ENCODE peak calls at places on chromosomes 4 and X, in eight cellular contexts. A, M, S, U, E, K, J and X are unnamed samples.

GRCh38 chrX:12548746-12549145 is 242.5 kb upstream of the PRPS2 start:
- DNase-seq in K (no peak), E (no peak), A (peak; percentile 71), M (no peak), S (no peak), J (no peak), U (peak; percentile 81), X (no peak)

GRCh38 chr4:37666625-37667071 is 19.5 kb downstream of the RELL1 start:
- DNase-seq in J (no peak), S (peak; percentile 75), U (no peak), M (peak; percentile 86), E (peak; percentile 67), A (no peak), K (no peak), X (peak; percentile 72)

GRCh38 chr4:15853345-15853744 is 75.2 kb downstream of the CD38 start:
- DNase-seq in E (no peak), S (no peak), A (no peak), K (no peak), M (no peak), J (no peak), U (no peak), X (peak; percentile 16)

GRCh38 chrX:155027509-155028066 is 944 bp downstream of the FUNDC2 start:
- DNase-seq in A (no peak), S (no peak), E (no peak), K (no peak), M (peak; percentile 45), U (no peak), J (no peak), X (no peak)

GRCh38 chr4:169351860-169352259 is 81.1 kb upstream of the SH3RF1 start:
- DNase-seq in E (no peak), K (no peak), U (no peak), A (peak; percentile 50), M (no peak), J (no peak), S (no peak), X (no peak)

GRCh38 chrX:77436271-77436670 is 10.9 kb upstream of the FGF16 start:
- DNase-seq in M (no peak), S (no peak), E (no peak), A (no peak), U (no peak), J (no peak), K (no peak), X (no peak)

GRCh38 chr4:127045872-127046271 is 586.9 kb upstream of the INTU start:
- DNase-seq in S (no peak), A (no peak), E (no peak), K (no peak), U (no peak), J (no peak), M (no peak), X (no peak)

GRCh38 chr4:83011779-83012630 is 1.4 kb upstream of the LIN54 start:
- DNase-seq in A (no peak), U (peak; percentile 72), K (no peak), E (peak; percentile 68), S (no peak), J (no peak), M (peak; percentile 16), X (no peak)

GRCh38 chr4:76305971-76306881 is at the start of gene STBD1:
- DNase-seq in S (no peak), K (no peak), J (peak; percentile 54), A (peak; percentile 90), M (peak; percentile 29), U (peak; percentile 93), E (peak; percentile 90), X (no peak)

GRCh38 chrX:36019164-36019563 is 99.6 kb downstream of the CFAP47 start:
- DNase-seq in U (peak; percentile 71), M (no peak), K (no peak), E (no peak), J (no peak), S (no peak), A (no peak), X (no peak)

GRCh38 chrX:155028749-155029360 is 2.2 kb downstream of the FUNDC2 start:
- DNase-seq in S (no peak), A (no peak), E (no peak), U (no peak), J (no peak), M (peak; percentile 48), K (no peak), X (no peak)

GRCh38 chr4:104283303-104283702 is 211.4 kb downstream of the CXXC4 start:
- DNase-seq in A (no peak), J (no peak), U (no peak), S (no peak), E (no peak), M (no peak), K (no peak), X (no peak)

GRCh38 chrX:27186671-27187070 is 276.5 kb downstream of the PPP4R3C start:
- DNase-seq in U (peak; percentile 58), M (peak; percentile 38), J (no peak), S (no peak), A (peak; percentile 35), K (no peak), E (no peak), X (no peak)

GRCh38 chr4:81412941-81413488 is 58.7 kb downstream of the RASGEF1B start:
- DNase-seq in K (no peak), A (no peak), M (no peak), U (no peak), E (no peak), J (no peak), S (no peak), X (no peak)

GRCh38 chrX:39263946-39264483 is 462.8 kb downstream of the MID1IP1 start:
- DNase-seq in M (no peak), U (no peak), A (no peak), E (no peak), S (no peak), J (no peak), K (no peak), X (no peak)

GRCh38 chrX:109472939-109473713 is 8.8 kb downstream of the GUCY2F start:
- DNase-seq in U (peak; percentile 89), S (no peak), K (no peak), J (no peak), E (no peak), M (peak; percentile 81), A (peak; percentile 85), X (no peak)

GRCh38 chrX:129772796-129773431 is 6.8 kb upstream of the SASH3 start:
- DNase-seq in K (peak; percentile 61), A (no peak), J (no peak), U (no peak), S (no peak), E (peak; percentile 79), M (no peak), X (no peak)

GRCh38 chrX:42025861-42026260 is 102.5 kb upstream of the CASK start:
- DNase-seq in U (no peak), K (no peak), S (no peak), M (no peak), A (no peak), J (no peak), E (no peak), X (no peak)

GRCh38 chrX:42022158-42022557 is 98.8 kb upstream of the CASK start:
- DNase-seq in M (no peak), J (no peak), A (no peak), E (no peak), K (no peak), U (no peak), S (no peak), X (no peak)

GRCh38 chrX:42023122-42023521 is 99.8 kb upstream of the CASK start:
- DNase-seq in K (no peak), S (no peak), A (no peak), M (no peak), E (no peak), U (no peak), J (no peak), X (no peak)

GRCh38 chrX:42028113-42028512 is 104.8 kb upstream of the CASK start:
- DNase-seq in M (no peak), S (no peak), U (no peak), A (no peak), K (no peak), E (no peak), J (no peak), X (no peak)

DNA sequence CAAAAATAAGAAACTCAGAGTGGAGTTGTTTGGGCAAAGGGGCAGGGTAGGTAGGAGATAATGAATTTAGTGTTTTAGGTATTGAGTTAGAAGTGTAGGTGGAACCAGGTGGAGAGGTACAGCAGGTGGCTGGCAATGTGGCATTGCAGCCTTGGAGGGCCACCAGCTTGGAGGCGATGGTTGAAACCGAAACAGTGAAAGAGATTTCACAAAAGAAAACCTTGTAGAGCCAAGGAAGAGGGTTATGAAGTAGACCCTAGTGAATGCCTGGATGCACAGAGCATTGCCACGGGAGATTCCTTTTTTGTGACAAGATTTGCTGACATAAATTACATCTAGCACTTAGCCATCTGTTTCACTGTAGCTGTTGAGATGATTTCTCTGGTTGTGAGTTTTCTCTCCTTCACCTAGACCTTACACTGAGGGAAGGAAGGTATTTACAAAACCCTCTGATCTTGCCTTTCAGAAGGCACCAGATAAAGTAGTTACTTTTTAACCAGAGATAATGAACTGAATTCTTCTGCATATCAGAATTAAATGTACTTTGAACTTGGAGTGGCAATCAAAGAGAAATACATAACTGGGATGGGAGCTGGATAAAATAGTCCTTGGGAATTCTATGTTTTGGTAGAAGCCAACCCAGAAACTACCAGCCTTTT is 104.1 kb upstream of the CASK start:
- DNase-seq in E (no peak), S (no peak), A (no peak), J (no peak), M (no peak), K (no peak), U (no peak), X (no peak)
- H3K27ac ChIP-seq in E (no peak overlapping the region), S (no peak overlapping the region), A (no peak overlapping the region), J (no peak overlapping the region), M (no peak overlapping the region), K (no peak overlapping the region), U (no peak overlapping the region), X (no peak overlapping the region)

DNA sequence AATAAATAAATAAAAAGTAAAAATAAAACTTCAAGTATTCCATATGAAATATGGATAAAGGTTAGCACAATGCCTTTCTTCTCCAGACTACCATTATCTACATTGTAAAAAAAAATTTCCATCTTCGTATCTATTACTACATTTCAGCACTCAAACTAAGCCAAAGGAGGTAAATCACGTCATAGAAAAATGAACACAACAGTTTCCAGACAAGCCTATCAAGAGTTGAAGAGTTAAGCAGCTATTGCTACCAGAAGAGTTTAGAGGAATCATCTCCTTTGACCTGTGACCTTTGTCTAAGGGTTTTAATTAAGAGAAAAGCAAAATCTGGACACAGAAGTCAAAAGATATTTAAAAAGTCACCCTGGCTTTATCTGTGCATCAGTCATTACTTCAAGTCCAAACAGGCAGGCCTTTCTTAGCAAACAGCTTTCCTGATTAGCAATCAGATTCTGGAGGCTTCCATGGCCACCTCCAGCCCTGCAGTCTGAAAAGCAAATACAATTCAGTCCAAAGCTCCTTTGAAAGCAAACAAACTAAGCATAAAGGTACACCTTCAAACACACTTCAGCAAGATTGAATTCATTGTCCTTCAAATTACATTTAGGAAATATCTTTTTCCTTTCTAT is 82.2 kb downstream of the APBB2 start:
- DNase-seq in U (no peak), S (no peak), J (no peak), M (no peak), A (no peak), K (no peak), E (no peak), X (no peak)
- H3K27ac ChIP-seq in U (no peak overlapping the region), S (peak overlapping the region; percentile 45), J (no peak overlapping the region), M (no peak overlapping the region), A (no peak overlapping the region), K (no peak overlapping the region), E (no peak overlapping the region), X (peak overlapping the region; percentile 44)

GRCh38 chrX:139020793-139021192 is 309.3 kb upstream of the FGF13 start:
- DNase-seq in S (no peak), A (no peak), J (no peak), K (no peak), E (no peak), U (no peak), M (no peak), X (no peak)
- H3K27ac ChIP-seq in S (no peak overlapping the region), A (no peak overlapping the region), J (no peak overlapping the region), K (no peak overlapping the region), E (no peak overlapping the region), U (no peak overlapping the region), M (no peak overlapping the region), X (no peak overlapping the region)

GRCh38 chr4:26175016-26175786 is 145.6 kb upstream of the RBPJ start:
- DNase-seq in E (no peak), J (peak; percentile 49), K (no peak), M (no peak), U (no peak), S (no peak), A (no peak), X (no peak)
- H3K27ac ChIP-seq in E (no peak overlapping the region), J (no peak overlapping the region), K (no peak overlapping the region), M (no peak overlapping the region), U (no peak overlapping the region), S (no peak overlapping the region), A (no peak overlapping the region), X (no peak overlapping the region)